ENCODE peak calls at places on chromosomes 4 and X, in ten cellular contexts. One of them, this sample, is unnamed.

GRCh38 chrX:110435191-110435590 is 76.5 kb downstream of the RTL9 start:
- DNase-seq in MCF 10A: no peak
- DNase-seq in D341Med: peak; percentile 32
- DNase-seq in GM03348: no peak
- DNase-seq in stimulated activated CD4-positive, alpha-beta T cell treated with anti-CD3 and anti-CD28 coated beads, Interleukin-4, amount 100 ng/mL, for 1 hour: no peak
- DNase-seq in NCI-H1694 treated with DMSO at 0.1 percent for 48 hours: no peak
- DNase-seq in activated CD4-positive, alpha-beta T cell treated with anti-CD3 and anti-CD28 coated beads for 4 hours: no peak
- DNase-seq in occipital lobe: no peak
- DNase-seq in aorta: no peak
- DNase-seq in mucosa of gallbladder: no peak
- DNase-seq in this sample: no peak

GRCh38 chr4:177687117-177687516 is 244.9 kb upstream of the AGA start:
- DNase-seq in aorta: no peak
- DNase-seq in occipital lobe: no peak
- DNase-seq in GM03348: no peak
- DNase-seq in activated CD4-positive, alpha-beta T cell treated with anti-CD3 and anti-CD28 coated beads for 4 hours: no peak
- DNase-seq in D341Med: no peak
- DNase-seq in NCI-H1694 treated with DMSO at 0.1 percent for 48 hours: no peak
- DNase-seq in mucosa of gallbladder: no peak
- DNase-seq in stimulated activated CD4-positive, alpha-beta T cell treated with anti-CD3 and anti-CD28 coated beads, Interleukin-4, amount 100 ng/mL, for 1 hour: no peak
- DNase-seq in MCF 10A: no peak
- DNase-seq in this sample: no peak

GRCh38 chr4:140102406-140102805 is 51.6 kb downstream of the MAML3 start:
- DNase-seq in MCF 10A: no peak
- DNase-seq in GM03348: no peak
- DNase-seq in mucosa of gallbladder: no peak
- DNase-seq in occipital lobe: no peak
- DNase-seq in activated CD4-positive, alpha-beta T cell treated with anti-CD3 and anti-CD28 coated beads for 4 hours: no peak
- DNase-seq in NCI-H1694 treated with DMSO at 0.1 percent for 48 hours: no peak
- DNase-seq in stimulated activated CD4-positive, alpha-beta T cell treated with anti-CD3 and anti-CD28 coated beads, Interleukin-4, amount 100 ng/mL, for 1 hour: no peak
- DNase-seq in D341Med: no peak
- DNase-seq in aorta: no peak
- DNase-seq in this sample: no peak

GRCh38 chr4:87975466-87975865 is at the start of gene SPP1:
- DNase-seq in mucosa of gallbladder: peak; percentile 67
- DNase-seq in stimulated activated CD4-positive, alpha-beta T cell treated with anti-CD3 and anti-CD28 coated beads, Interleukin-4, amount 100 ng/mL, for 1 hour: no peak
- DNase-seq in activated CD4-positive, alpha-beta T cell treated with anti-CD3 and anti-CD28 coated beads for 4 hours: no peak
- DNase-seq in NCI-H1694 treated with DMSO at 0.1 percent for 48 hours: peak; percentile 29
- DNase-seq in aorta: no peak
- DNase-seq in MCF 10A: peak; percentile 10
- DNase-seq in D341Med: no peak
- DNase-seq in GM03348: peak; percentile 27
- DNase-seq in occipital lobe: peak; percentile 68
- DNase-seq in this sample: peak; percentile 74

GRCh38 chrX:124362072-124362471 is 15.7 kb downstream of the SH2D1A start:
- DNase-seq in occipital lobe: no peak
- DNase-seq in stimulated activated CD4-positive, alpha-beta T cell treated with anti-CD3 and anti-CD28 coated beads, Interleukin-4, amount 100 ng/mL, for 1 hour: no peak
- DNase-seq in MCF 10A: no peak
- DNase-seq in aorta: no peak
- DNase-seq in D341Med: no peak
- DNase-seq in activated CD4-positive, alpha-beta T cell treated with anti-CD3 and anti-CD28 coated beads for 4 hours: no peak
- DNase-seq in NCI-H1694 treated with DMSO at 0.1 percent for 48 hours: no peak
- DNase-seq in GM03348: no peak
- DNase-seq in mucosa of gallbladder: no peak
- DNase-seq in this sample: no peak

GRCh38 chrX:107701493-107702121 is 73.3 kb downstream of the PRPS1 start:
- DNase-seq in occipital lobe: no peak
- DNase-seq in GM03348: no peak
- DNase-seq in NCI-H1694 treated with DMSO at 0.1 percent for 48 hours: no peak
- DNase-seq in MCF 10A: no peak
- DNase-seq in mucosa of gallbladder: no peak
- DNase-seq in aorta: no peak
- DNase-seq in D341Med: no peak
- DNase-seq in stimulated activated CD4-positive, alpha-beta T cell treated with anti-CD3 and anti-CD28 coated beads, Interleukin-4, amount 100 ng/mL, for 1 hour: no peak
- DNase-seq in activated CD4-positive, alpha-beta T cell treated with anti-CD3 and anti-CD28 coated beads for 4 hours: no peak
- DNase-seq in this sample: no peak

GRCh38 chrX:120428309-120428708 is 40.8 kb downstream of the LAMP2 start:
- DNase-seq in GM03348: no peak
- DNase-seq in NCI-H1694 treated with DMSO at 0.1 percent for 48 hours: no peak
- DNase-seq in occipital lobe: no peak
- DNase-seq in stimulated activated CD4-positive, alpha-beta T cell treated with anti-CD3 and anti-CD28 coated beads, Interleukin-4, amount 100 ng/mL, for 1 hour: no peak
- DNase-seq in D341Med: no peak
- DNase-seq in activated CD4-positive, alpha-beta T cell treated with anti-CD3 and anti-CD28 coated beads for 4 hours: no peak
- DNase-seq in MCF 10A: peak; percentile 9
- DNase-seq in mucosa of gallbladder: no peak
- DNase-seq in aorta: no peak
- DNase-seq in this sample: no peak

GRCh38 chrX:23228950-23229448 is 105.7 kb upstream of the PTCHD1 start:
- DNase-seq in activated CD4-positive, alpha-beta T cell treated with anti-CD3 and anti-CD28 coated beads for 4 hours: no peak
- DNase-seq in NCI-H1694 treated with DMSO at 0.1 percent for 48 hours: no peak
- DNase-seq in GM03348: no peak
- DNase-seq in stimulated activated CD4-positive, alpha-beta T cell treated with anti-CD3 and anti-CD28 coated beads, Interleukin-4, amount 100 ng/mL, for 1 hour: no peak
- DNase-seq in D341Med: no peak
- DNase-seq in mucosa of gallbladder: no peak
- DNase-seq in MCF 10A: peak; percentile 7
- DNase-seq in occipital lobe: no peak
- DNase-seq in aorta: no peak
- DNase-seq in this sample: no peak

GRCh38 chrX:42992199-42992943 is 214.4 kb upstream of the PPP1R2C start:
- DNase-seq in activated CD4-positive, alpha-beta T cell treated with anti-CD3 and anti-CD28 coated beads for 4 hours: no peak
- DNase-seq in aorta: no peak
- DNase-seq in GM03348: no peak
- DNase-seq in mucosa of gallbladder: no peak
- DNase-seq in D341Med: no peak
- DNase-seq in NCI-H1694 treated with DMSO at 0.1 percent for 48 hours: no peak
- DNase-seq in occipital lobe: no peak
- DNase-seq in stimulated activated CD4-positive, alpha-beta T cell treated with anti-CD3 and anti-CD28 coated beads, Interleukin-4, amount 100 ng/mL, for 1 hour: no peak
- DNase-seq in MCF 10A: peak; percentile 54
- DNase-seq in this sample: no peak

GRCh38 chr4:54359919-54360650 is 131.0 kb downstream of the PDGFRA start:
- DNase-seq in GM03348: no peak
- DNase-seq in MCF 10A: no peak
- DNase-seq in occipital lobe: no peak
- DNase-seq in mucosa of gallbladder: no peak
- DNase-seq in stimulated activated CD4-positive, alpha-beta T cell treated with anti-CD3 and anti-CD28 coated beads, Interleukin-4, amount 100 ng/mL, for 1 hour: no peak
- DNase-seq in aorta: no peak
- DNase-seq in NCI-H1694 treated with DMSO at 0.1 percent for 48 hours: no peak
- DNase-seq in activated CD4-positive, alpha-beta T cell treated with anti-CD3 and anti-CD28 coated beads for 4 hours: no peak
- DNase-seq in D341Med: no peak
- DNase-seq in this sample: no peak

GRCh38 chr4:103204114-103204513 is 6.0 kb upstream of the CENPE start:
- DNase-seq in aorta: no peak
- DNase-seq in occipital lobe: no peak
- DNase-seq in D341Med: peak; percentile 33
- DNase-seq in NCI-H1694 treated with DMSO at 0.1 percent for 48 hours: peak; percentile 29
- DNase-seq in stimulated activated CD4-positive, alpha-beta T cell treated with anti-CD3 and anti-CD28 coated beads, Interleukin-4, amount 100 ng/mL, for 1 hour: no peak
- DNase-seq in GM03348: peak; percentile 19
- DNase-seq in activated CD4-positive, alpha-beta T cell treated with anti-CD3 and anti-CD28 coated beads for 4 hours: no peak
- DNase-seq in MCF 10A: peak; percentile 46
- DNase-seq in mucosa of gallbladder: no peak
- DNase-seq in this sample: no peak

GRCh38 chr4:15729910-15730533 is 27.2 kb downstream of the BST1 start:
- DNase-seq in activated CD4-positive, alpha-beta T cell treated with anti-CD3 and anti-CD28 coated beads for 4 hours: peak; percentile 22
- DNase-seq in D341Med: peak; percentile 60
- DNase-seq in MCF 10A: peak; percentile 67
- DNase-seq in GM03348: peak; percentile 74
- DNase-seq in occipital lobe: no peak
- DNase-seq in stimulated activated CD4-positive, alpha-beta T cell treated with anti-CD3 and anti-CD28 coated beads, Interleukin-4, amount 100 ng/mL, for 1 hour: no peak
- DNase-seq in NCI-H1694 treated with DMSO at 0.1 percent for 48 hours: peak; percentile 8
- DNase-seq in mucosa of gallbladder: peak; percentile 18
- DNase-seq in aorta: no peak
- DNase-seq in this sample: no peak

GRCh38 chrX:103608305-103608963 is 671 bp downstream of the TCEAL3 start:
- DNase-seq in D341Med: no peak
- DNase-seq in MCF 10A: no peak
- DNase-seq in GM03348: no peak
- DNase-seq in occipital lobe: peak; percentile 36
- DNase-seq in aorta: no peak
- DNase-seq in NCI-H1694 treated with DMSO at 0.1 percent for 48 hours: no peak
- DNase-seq in stimulated activated CD4-positive, alpha-beta T cell treated with anti-CD3 and anti-CD28 coated beads, Interleukin-4, amount 100 ng/mL, for 1 hour: peak; percentile 2
- DNase-seq in mucosa of gallbladder: no peak
- DNase-seq in activated CD4-positive, alpha-beta T cell treated with anti-CD3 and anti-CD28 coated beads for 4 hours: no peak
- DNase-seq in this sample: no peak

GRCh38 chr4:74654230-74654681 is 140.1 kb downstream of the BTC start:
- DNase-seq in MCF 10A: no peak
- DNase-seq in occipital lobe: no peak
- DNase-seq in D341Med: no peak
- DNase-seq in NCI-H1694 treated with DMSO at 0.1 percent for 48 hours: no peak
- DNase-seq in activated CD4-positive, alpha-beta T cell treated with anti-CD3 and anti-CD28 coated beads for 4 hours: no peak
- DNase-seq in aorta: no peak
- DNase-seq in GM03348: no peak
- DNase-seq in mucosa of gallbladder: peak; percentile 88
- DNase-seq in stimulated activated CD4-positive, alpha-beta T cell treated with anti-CD3 and anti-CD28 coated beads, Interleukin-4, amount 100 ng/mL, for 1 hour: no peak
- DNase-seq in this sample: no peak